ENCODE peak calls at places on chromosomes 3 and 15, in eight cellular contexts. K is NCI-H1694 treated with DMSO at 0.1 percent for 48 hours; G is activated CD8-positive, alpha-beta memory T cell treated with anti-CD3 and anti-CD28 coated beads for 48 hours; I is GM23248; S is fibroblast of mammary gland; U is hepatocyte; R is Panc1; A is GM06990. T is an unnamed sample.

GRCh38 chr15:73818308-73818985 is 54.9 kb upstream of the TBC1D21 start:
- DNase-seq in U (no peak), I (no peak), R (no peak), K (peak; percentile 67), A (no peak), G (no peak), S (no peak), T (no peak)

GRCh38 chr3:100125539-100125938 is 11.2 kb upstream of the FILIP1L start:
- DNase-seq in U (no peak), S (no peak), K (no peak), I (peak; percentile 6), A (no peak), R (no peak), G (no peak), T (no peak)

GRCh38 chr3:128427872-128428822 is 38.5 kb downstream of the DNAJB8 start:
- DNase-seq in G (no peak), S (no peak), K (no peak), A (no peak), R (no peak), U (no peak), I (no peak), T (no peak)

GRCh38 chr3:10972359-10972758 is 20.2 kb upstream of the SLC6A1 start:
- DNase-seq in R (no peak), K (no peak), S (no peak), A (no peak), I (no peak), G (no peak), U (no peak), T (no peak)

GRCh38 chr3:14521611-14522010 is 18.5 kb downstream of the GRIP2 start:
- DNase-seq in R (no peak), I (no peak), S (no peak), A (no peak), K (no peak), G (no peak), U (no peak), T (no peak)

GRCh38 chr15:74793135-74794028 is 11.5 kb downstream of the CSK start:
- DNase-seq in I (no peak), R (no peak), A (no peak), G (no peak), K (no peak), S (no peak), U (no peak), T (no peak)

GRCh38 chr3:136957751-136958288 is at the start of gene IL20RB:
- DNase-seq in A (no peak), S (peak; percentile 88), U (no peak), K (no peak), I (peak; percentile 97), R (no peak), G (no peak), T (peak; percentile 97)

GRCh38 chr3:46194868-46195553 is 13.1 kb downstream of the CCR1 start:
- DNase-seq in U (no peak), K (no peak), R (no peak), A (no peak), I (no peak), S (no peak), G (no peak), T (no peak)

GRCh38 chr3:188584958-188585689 is 431.2 kb downstream of the LPP start:
- DNase-seq in S (peak; percentile 28), A (no peak), U (no peak), I (peak; percentile 35), K (no peak), G (no peak), R (no peak), T (no peak)

GRCh38 chr15:65077981-65078352 is 1.4 kb downstream of the KBTBD13 start:
- DNase-seq in G (peak; percentile 32), K (no peak), R (no peak), S (peak; percentile 65), I (peak; percentile 84), U (peak; percentile 80), A (peak; percentile 47), T (peak; percentile 55)

GRCh38 chr15:57861039-57861638 is 154.6 kb downstream of the POLR2M start:
- DNase-seq in G (no peak), K (peak; percentile 61), U (peak; percentile 73), I (peak; percentile 67), R (peak; percentile 32), S (peak; percentile 82), A (no peak), T (peak; percentile 66)

GRCh38 chr3:84946240-84946639 is 12.5 kb upstream of the CADM2 start:
- DNase-seq in R (no peak), A (no peak), I (no peak), G (no peak), S (no peak), U (peak; percentile 26), K (no peak), T (no peak)

GRCh38 chr3:188631291-188632010 is 477.5 kb downstream of the LPP start:
- DNase-seq in S (peak; percentile 90), R (peak; percentile 80), A (no peak), U (no peak), I (peak; percentile 91), K (no peak), G (no peak), T (peak; percentile 80)

GRCh38 chr15:85804481-85805165 is 9.9 kb upstream of the KLHL25 start:
- DNase-seq in S (no peak), R (no peak), I (no peak), U (no peak), A (no peak), K (no peak), G (no peak), T (no peak)

GRCh38 chr15:73799466-73799865 is 46.3 kb upstream of the INSYN1 start:
- DNase-seq in G (no peak), R (no peak), U (no peak), I (peak; percentile 43), A (no peak), K (no peak), S (peak; percentile 6), T (peak; percentile 61)

GRCh38 chr3:137163241-137163916 is 205.6 kb downstream of the IL20RB start:
- DNase-seq in A (no peak), I (peak; percentile 8), G (no peak), U (peak; percentile 17), R (no peak), S (no peak), K (peak; percentile 55), T (no peak)

GRCh38 chr3:12370758-12371157 is 81.9 kb downstream of the PPARG start:
- DNase-seq in I (peak; percentile 42), S (peak; percentile 70), K (no peak), A (no peak), U (peak; percentile 25), R (no peak), G (no peak), T (peak; percentile 8)

GRCh38 chr3:192890348-192891335 is 27.0 kb downstream of the MB21D2 start:
- DNase-seq in U (no peak), G (no peak), R (no peak), A (no peak), S (no peak), K (no peak), I (no peak), T (no peak)

GRCh38 chr3:134351421-134351820 is 22.8 kb downstream of the AMOTL2 start:
- DNase-seq in U (no peak), S (no peak), I (peak; percentile 31), R (no peak), K (no peak), G (no peak), A (no peak), T (peak; percentile 49)

GRCh38 chr3:127590282-127590592 is 296 bp downstream of the TPRA1 start:
- DNase-seq in R (no peak), K (no peak), U (no peak), I (no peak), G (no peak), S (peak; percentile 24), A (peak; percentile 84), T (no peak)

GRCh38 chr3:117261907-117262518 is 552.4 kb downstream of the TUSC7 start:
- DNase-seq in I (no peak), K (no peak), A (no peak), U (peak; percentile 49), G (no peak), S (no peak), R (no peak), T (no peak)

GRCh38 chr3:33039628-33040027 is 57.3 kb downstream of the GLB1 start:
- DNase-seq in A (no peak), K (no peak), R (no peak), G (no peak), U (no peak), S (no peak), I (no peak), T (no peak)